ENCODE peak calls at places on chromosome 12, in six cellular contexts. O, A, G, I, D and Y are unnamed samples.

GRCh38 chr12:103928736-103929050 is 1.5 kb upstream of the HSP90B1 start:
- DNase-seq in G (peak; percentile 53), A (peak; percentile 58), O (no peak), I (no peak), D (no peak), Y (peak; percentile 72)

GRCh38 chr12:91074068-91074819 is 16.4 kb upstream of the KERA start:
- DNase-seq in A (no peak), D (no peak), G (no peak), I (no peak), O (peak; percentile 71), Y (no peak)

GRCh38 chr12:116591608-116592115 is 32.5 kb downstream of the MAP1LC3B2 start:
- DNase-seq in I (no peak), A (no peak), D (no peak), G (no peak), O (no peak), Y (no peak)

GRCh38 chr12:2457215-2458112 is 337.3 kb upstream of the FKBP4 start:
- DNase-seq in D (no peak), I (no peak), A (no peak), O (no peak), G (no peak), Y (no peak)

GRCh38 chr12:29889737-29890136 is 106.0 kb upstream of the TMTC1 start:
- DNase-seq in A (no peak), D (peak; percentile 5), O (peak; percentile 54), G (no peak), I (no peak), Y (no peak)

GRCh38 chr12:63036216-63036973 is 101.4 kb upstream of the PPM1H start:
- DNase-seq in G (no peak), O (no peak), D (no peak), A (no peak), I (no peak), Y (no peak)

GRCh38 chr12:12736759-12737676 is 19.9 kb downstream of the CDKN1B start:
- DNase-seq in A (no peak), G (no peak), D (peak; percentile 85), I (no peak), O (peak; percentile 76), Y (peak; percentile 83)

GRCh38 chr12:6638305-6638704 is 2.5 kb upstream of the LPAR5 start:
- DNase-seq in D (no peak), O (no peak), I (no peak), A (no peak), G (no peak), Y (no peak)

GRCh38 chr12:14257734-14258467 is 107.6 kb upstream of the ATF7IP start:
- DNase-seq in G (peak; percentile 82), I (peak; percentile 77), A (peak; percentile 90), D (peak; percentile 99), O (peak; percentile 100), Y (peak; percentile 94)

GRCh38 chr12:52082026-52082667 is 2.6 kb downstream of the SMIM41 start:
- DNase-seq in A (no peak), I (no peak), O (peak; percentile 79), D (peak; percentile 73), G (no peak), Y (no peak)

GRCh38 chr12:7079826-7080125 is 12.5 kb downstream of the C1R start:
- DNase-seq in O (peak; percentile 68), G (no peak), A (no peak), I (no peak), D (peak; percentile 70), Y (no peak)

GRCh38 chr12:16350682-16351081 is 3.2 kb downstream of the MGST1 start:
- DNase-seq in G (no peak), D (peak; percentile 83), A (peak; percentile 72), I (no peak), O (peak; percentile 97), Y (no peak)

GRCh38 chr12:91189526-91189925 is 6.9 kb upstream of the DCN start:
- DNase-seq in D (peak; percentile 51), G (no peak), I (no peak), O (peak; percentile 86), A (no peak), Y (no peak)

GRCh38 chr12:57527184-57527583 is 4.6 kb downstream of the MBD6 start:
- DNase-seq in D (no peak), O (no peak), I (no peak), G (no peak), A (no peak), Y (no peak)

GRCh38 chr12:49403887-49404517 is 36.7 kb downstream of the SPATS2 start:
- DNase-seq in G (no peak), O (no peak), D (no peak), A (no peak), I (no peak), Y (no peak)

GRCh38 chr12:116380066-116380465 is 102.6 kb upstream of the MED13L start:
- DNase-seq in A (no peak), G (no peak), D (no peak), O (no peak), I (no peak), Y (no peak)

GRCh38 chr12:129089576-129089975 is 236.3 kb downstream of the GLT1D1 start:
- DNase-seq in O (no peak), G (no peak), D (no peak), A (no peak), I (no peak), Y (no peak)

GRCh38 chr12:76006028-76006916 is 25.3 kb downstream of the PHLDA1 start:
- DNase-seq in D (no peak), I (no peak), O (no peak), A (no peak), G (no peak), Y (no peak)

GRCh38 chr12:52964556-52965336 is 15.8 kb downstream of the KRT18 start:
- DNase-seq in G (no peak), A (no peak), I (no peak), D (no peak), O (no peak), Y (no peak)